ENCODE peak calls at places on chromosome 11, in eight cellular contexts. One of them, this sample, is unnamed.

GRCh38 chr11:104487035-104487775 is 323.3 kb upstream of the PDGFD start:
- DNase-seq in NB4: no peak
- DNase-seq in epithelial cell of esophagus: no peak
- DNase-seq in left ventricle myocardium inferior: no peak
- DNase-seq in OCI-LY7: no peak
- DNase-seq in CD8-positive, alpha-beta T cell: no peak
- DNase-seq in fibroblast of the aortic adventitia: peak; percentile 49
- DNase-seq in heart right ventricle: no peak
- DNase-seq in this sample: no peak

GRCh38 chr11:134481135-134481534 is 69.1 kb upstream of the B3GAT1 start:
- DNase-seq in NB4: no peak
- DNase-seq in epithelial cell of esophagus: no peak
- DNase-seq in left ventricle myocardium inferior: no peak
- DNase-seq in OCI-LY7: no peak
- DNase-seq in CD8-positive, alpha-beta T cell: no peak
- DNase-seq in fibroblast of the aortic adventitia: no peak
- DNase-seq in heart right ventricle: no peak
- DNase-seq in this sample: no peak

GRCh38 chr11:6319879-6320410 is 356 bp downstream of the CAVIN3 start:
- DNase-seq in NB4: no peak
- DNase-seq in epithelial cell of esophagus: peak; percentile 88
- DNase-seq in left ventricle myocardium inferior: peak; percentile 96
- DNase-seq in OCI-LY7: no peak
- DNase-seq in CD8-positive, alpha-beta T cell: no peak
- DNase-seq in fibroblast of the aortic adventitia: peak; percentile 96
- DNase-seq in heart right ventricle: peak; percentile 92
- DNase-seq in this sample: no peak

GRCh38 chr11:43923327-43924111 is 18.9 kb upstream of the C11orf96 start:
- DNase-seq in NB4: no peak
- DNase-seq in epithelial cell of esophagus: peak; percentile 71
- DNase-seq in left ventricle myocardium inferior: peak; percentile 49
- DNase-seq in OCI-LY7: no peak
- DNase-seq in CD8-positive, alpha-beta T cell: no peak
- DNase-seq in fibroblast of the aortic adventitia: peak; percentile 57
- DNase-seq in heart right ventricle: peak; percentile 44
- DNase-seq in this sample: no peak

GRCh38 chr11:130600139-130600538 is 151.7 kb downstream of the ADAMTS15 start:
- DNase-seq in NB4: no peak
- DNase-seq in epithelial cell of esophagus: no peak
- DNase-seq in left ventricle myocardium inferior: no peak
- DNase-seq in OCI-LY7: no peak
- DNase-seq in CD8-positive, alpha-beta T cell: no peak
- DNase-seq in fibroblast of the aortic adventitia: peak; percentile 43
- DNase-seq in heart right ventricle: no peak
- DNase-seq in this sample: no peak

GRCh38 chr11:109303342-109303741 is 118.6 kb upstream of the C11orf87 start:
- DNase-seq in NB4: no peak
- DNase-seq in epithelial cell of esophagus: peak; percentile 52
- DNase-seq in left ventricle myocardium inferior: no peak
- DNase-seq in OCI-LY7: no peak
- DNase-seq in CD8-positive, alpha-beta T cell: no peak
- DNase-seq in fibroblast of the aortic adventitia: no peak
- DNase-seq in heart right ventricle: no peak
- DNase-seq in this sample: no peak

GRCh38 chr11:3056296-3057068 is 741 bp downstream of the CARS1 start:
- DNase-seq in NB4: peak; percentile 68
- DNase-seq in epithelial cell of esophagus: no peak
- DNase-seq in left ventricle myocardium inferior: no peak
- DNase-seq in OCI-LY7: peak; percentile 47
- DNase-seq in CD8-positive, alpha-beta T cell: peak; percentile 24
- DNase-seq in fibroblast of the aortic adventitia: peak; percentile 17
- DNase-seq in heart right ventricle: peak; percentile 31
- DNase-seq in this sample: no peak

GRCh38 chr11:125071831-125072209 is 8.7 kb downstream of the SLC37A2 start:
- DNase-seq in NB4: no peak
- DNase-seq in epithelial cell of esophagus: no peak
- DNase-seq in left ventricle myocardium inferior: no peak
- DNase-seq in OCI-LY7: peak; percentile 12
- DNase-seq in CD8-positive, alpha-beta T cell: no peak
- DNase-seq in fibroblast of the aortic adventitia: no peak
- DNase-seq in heart right ventricle: no peak
- DNase-seq in this sample: no peak

GRCh38 chr11:1351278-1351937 is 38.3 kb upstream of the BRSK2 start:
- DNase-seq in NB4: peak; percentile 46
- DNase-seq in epithelial cell of esophagus: no peak
- DNase-seq in left ventricle myocardium inferior: no peak
- DNase-seq in OCI-LY7: no peak
- DNase-seq in CD8-positive, alpha-beta T cell: no peak
- DNase-seq in fibroblast of the aortic adventitia: no peak
- DNase-seq in heart right ventricle: no peak
- DNase-seq in this sample: no peak

GRCh38 chr11:16843307-16843706 is 104.9 kb downstream of the C11orf58 start:
- DNase-seq in NB4: no peak
- DNase-seq in epithelial cell of esophagus: peak; percentile 47
- DNase-seq in left ventricle myocardium inferior: no peak
- DNase-seq in OCI-LY7: no peak
- DNase-seq in CD8-positive, alpha-beta T cell: no peak
- DNase-seq in fibroblast of the aortic adventitia: no peak
- DNase-seq in heart right ventricle: no peak
- DNase-seq in this sample: no peak

GRCh38 chr11:9330387-9331384 is 16.3 kb upstream of the TMEM41B start:
- DNase-seq in NB4: no peak
- DNase-seq in epithelial cell of esophagus: peak; percentile 41
- DNase-seq in left ventricle myocardium inferior: no peak
- DNase-seq in OCI-LY7: no peak
- DNase-seq in CD8-positive, alpha-beta T cell: no peak
- DNase-seq in fibroblast of the aortic adventitia: peak; percentile 54
- DNase-seq in heart right ventricle: no peak
- DNase-seq in this sample: no peak

GRCh38 chr11:10461276-10461790 is 6.3 kb downstream of the AMPD3 start:
- DNase-seq in NB4: no peak
- DNase-seq in epithelial cell of esophagus: no peak
- DNase-seq in left ventricle myocardium inferior: no peak
- DNase-seq in OCI-LY7: no peak
- DNase-seq in CD8-positive, alpha-beta T cell: no peak
- DNase-seq in fibroblast of the aortic adventitia: no peak
- DNase-seq in heart right ventricle: no peak
- DNase-seq in this sample: no peak

GRCh38 chr11:64226507-64227051 is 505 bp downstream of the NUDT22 start:
- DNase-seq in NB4: peak; percentile 55
- DNase-seq in epithelial cell of esophagus: no peak
- DNase-seq in left ventricle myocardium inferior: peak; percentile 60
- DNase-seq in OCI-LY7: peak; percentile 78
- DNase-seq in CD8-positive, alpha-beta T cell: peak; percentile 61
- DNase-seq in fibroblast of the aortic adventitia: no peak
- DNase-seq in heart right ventricle: peak; percentile 67
- DNase-seq in this sample: no peak

GRCh38 chr11:118592616-118593367 is 14.6 kb upstream of the PHLDB1 start:
- DNase-seq in NB4: no peak
- DNase-seq in epithelial cell of esophagus: no peak
- DNase-seq in left ventricle myocardium inferior: no peak
- DNase-seq in OCI-LY7: no peak
- DNase-seq in CD8-positive, alpha-beta T cell: no peak
- DNase-seq in fibroblast of the aortic adventitia: peak; percentile 40
- DNase-seq in heart right ventricle: no peak
- DNase-seq in this sample: no peak

GRCh38 chr11:119206512-119207299 is 567 bp downstream of the CBL start:
- DNase-seq in NB4: peak; percentile 73
- DNase-seq in epithelial cell of esophagus: peak; percentile 24
- DNase-seq in left ventricle myocardium inferior: peak; percentile 51
- DNase-seq in OCI-LY7: peak; percentile 54
- DNase-seq in CD8-positive, alpha-beta T cell: peak; percentile 52
- DNase-seq in fibroblast of the aortic adventitia: no peak
- DNase-seq in heart right ventricle: peak; percentile 64
- DNase-seq in this sample: no peak

GRCh38 chr11:85076535-85077330 is 550.4 kb downstream of the DLG2 start:
- DNase-seq in NB4: no peak
- DNase-seq in epithelial cell of esophagus: peak; percentile 31
- DNase-seq in left ventricle myocardium inferior: no peak
- DNase-seq in OCI-LY7: no peak
- DNase-seq in CD8-positive, alpha-beta T cell: no peak
- DNase-seq in fibroblast of the aortic adventitia: peak; percentile 67
- DNase-seq in heart right ventricle: no peak
- DNase-seq in this sample: no peak

GRCh38 chr11:75311858-75312288 is 39.6 kb downstream of the ARRB1 start:
- DNase-seq in NB4: no peak
- DNase-seq in epithelial cell of esophagus: no peak
- DNase-seq in left ventricle myocardium inferior: peak; percentile 88
- DNase-seq in OCI-LY7: no peak
- DNase-seq in CD8-positive, alpha-beta T cell: no peak
- DNase-seq in fibroblast of the aortic adventitia: peak; percentile 80
- DNase-seq in heart right ventricle: peak; percentile 83
- DNase-seq in this sample: no peak
- H3K4me3 ChIP-seq in NB4: no peak overlapping the region
- H3K4me3 ChIP-seq in epithelial cell of esophagus: no peak overlapping the region
- H3K4me3 ChIP-seq in left ventricle myocardium inferior: peak overlapping the region; percentile 64
- H3K4me3 ChIP-seq in OCI-LY7: no peak overlapping the region
- H3K4me3 ChIP-seq in CD8-positive, alpha-beta T cell: no peak overlapping the region
- H3K4me3 ChIP-seq in fibroblast of the aortic adventitia: peak overlapping the region; percentile 68
- H3K4me3 ChIP-seq in heart right ventricle: peak overlapping the region; percentile 60
- H3K4me3 ChIP-seq in this sample: no peak overlapping the region

GRCh38 chr11:8192896-8193209 is 24.0 kb upstream of the RIC3 start:
- DNase-seq in NB4: no peak
- DNase-seq in epithelial cell of esophagus: no peak
- DNase-seq in left ventricle myocardium inferior: no peak
- DNase-seq in OCI-LY7: no peak
- DNase-seq in CD8-positive, alpha-beta T cell: no peak
- DNase-seq in fibroblast of the aortic adventitia: no peak
- DNase-seq in heart right ventricle: no peak
- DNase-seq in this sample: no peak
- TF ChIP-seq CTCF in NB4: no peak
- TF ChIP-seq CTCF in epithelial cell of esophagus: no peak
- TF ChIP-seq CTCF in left ventricle myocardium inferior: no peak
- TF ChIP-seq CTCF in OCI-LY7: no peak
- TF ChIP-seq CTCF in CD8-positive, alpha-beta T cell: peak; percentile 31
- TF ChIP-seq CTCF in fibroblast of the aortic adventitia: no peak
- TF ChIP-seq CTCF in heart right ventricle: no peak
- TF ChIP-seq CTCF in this sample: no peak

DNA sequence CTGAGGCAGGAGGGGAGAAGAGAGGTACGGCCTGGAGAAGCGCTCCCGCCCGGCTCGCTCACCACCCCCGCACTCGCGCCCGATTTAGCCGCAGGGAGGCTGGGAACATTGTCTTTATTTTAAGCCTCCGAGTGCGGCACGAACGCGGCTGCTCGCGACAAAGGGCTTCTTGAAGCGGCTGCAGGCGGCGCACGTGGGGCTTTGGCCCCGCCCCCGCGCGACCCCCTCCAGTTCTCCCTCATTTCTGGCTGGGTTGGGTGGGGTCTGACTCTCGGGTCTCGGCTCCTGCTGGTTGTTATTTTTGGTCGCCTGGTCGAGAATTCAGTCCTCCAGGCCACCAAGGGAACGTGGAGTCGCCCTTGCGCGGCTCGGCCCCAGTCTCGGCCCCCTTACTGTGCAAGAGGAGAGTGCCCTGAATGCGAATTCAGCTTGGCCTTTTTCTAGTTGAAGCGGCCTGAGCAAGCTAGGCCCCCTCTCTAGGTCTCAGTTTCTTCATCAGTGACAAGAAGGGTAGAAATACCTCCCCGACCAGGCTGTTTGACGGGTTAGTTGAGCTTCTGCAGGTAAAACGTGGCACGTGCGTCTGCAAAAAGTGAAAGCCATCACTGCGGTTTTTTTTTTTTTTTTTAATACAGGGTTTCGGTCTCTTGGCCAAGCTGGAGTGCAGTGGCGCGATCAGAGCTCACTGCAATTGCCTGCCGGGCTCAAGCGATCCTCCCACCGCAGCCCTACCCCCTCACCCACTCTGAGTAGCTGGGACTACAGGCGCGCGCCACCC is 2.7 kb upstream of the CHRM1 start:
- DNase-seq in NB4: no peak
- DNase-seq in epithelial cell of esophagus: peak; percentile 36
- DNase-seq in left ventricle myocardium inferior: no peak
- DNase-seq in OCI-LY7: peak; percentile 27
- DNase-seq in CD8-positive, alpha-beta T cell: no peak
- DNase-seq in fibroblast of the aortic adventitia: no peak
- DNase-seq in heart right ventricle: no peak
- DNase-seq in this sample: peak; percentile 33
- H3K4me3 ChIP-seq in NB4: no peak overlapping the region
- H3K4me3 ChIP-seq in epithelial cell of esophagus: peak overlapping the region; percentile 15
- H3K4me3 ChIP-seq in left ventricle myocardium inferior: peak overlapping the region; percentile 54
- H3K4me3 ChIP-seq in OCI-LY7: no peak overlapping the region
- H3K4me3 ChIP-seq in CD8-positive, alpha-beta T cell: peak overlapping the region; percentile 86
- H3K4me3 ChIP-seq in fibroblast of the aortic adventitia: peak overlapping the region; percentile 22
- H3K4me3 ChIP-seq in heart right ventricle: peak overlapping the region; percentile 32
- H3K4me3 ChIP-seq in this sample: no peak overlapping the region

GRCh38 chr11:96459751-96460150 is 69.9 kb downstream of the JRKL start:
- DNase-seq in NB4: no peak
- DNase-seq in epithelial cell of esophagus: no peak
- DNase-seq in left ventricle myocardium inferior: no peak
- DNase-seq in OCI-LY7: no peak
- DNase-seq in CD8-positive, alpha-beta T cell: no peak
- DNase-seq in fibroblast of the aortic adventitia: no peak
- DNase-seq in heart right ventricle: no peak
- DNase-seq in this sample: no peak

GRCh38 chr11:96470521-96470920 is 80.7 kb downstream of the JRKL start:
- DNase-seq in NB4: no peak
- DNase-seq in epithelial cell of esophagus: no peak
- DNase-seq in left ventricle myocardium inferior: no peak
- DNase-seq in OCI-LY7: no peak
- DNase-seq in CD8-positive, alpha-beta T cell: no peak
- DNase-seq in fibroblast of the aortic adventitia: no peak
- DNase-seq in heart right ventricle: no peak
- DNase-seq in this sample: no peak

GRCh38 chr11:96466607-96467006 is 76.8 kb downstream of the JRKL start:
- DNase-seq in NB4: no peak
- DNase-seq in epithelial cell of esophagus: no peak
- DNase-seq in left ventricle myocardium inferior: no peak
- DNase-seq in OCI-LY7: no peak
- DNase-seq in CD8-positive, alpha-beta T cell: no peak
- DNase-seq in fibroblast of the aortic adventitia: no peak
- DNase-seq in heart right ventricle: no peak
- DNase-seq in this sample: no peak

GRCh38 chr11:96465537-96465936 is 75.7 kb downstream of the JRKL start:
- DNase-seq in NB4: no peak
- DNase-seq in epithelial cell of esophagus: peak; percentile 20
- DNase-seq in left ventricle myocardium inferior: peak; percentile 24
- DNase-seq in OCI-LY7: no peak
- DNase-seq in CD8-positive, alpha-beta T cell: no peak
- DNase-seq in fibroblast of the aortic adventitia: no peak
- DNase-seq in heart right ventricle: no peak
- DNase-seq in this sample: no peak

DNA sequence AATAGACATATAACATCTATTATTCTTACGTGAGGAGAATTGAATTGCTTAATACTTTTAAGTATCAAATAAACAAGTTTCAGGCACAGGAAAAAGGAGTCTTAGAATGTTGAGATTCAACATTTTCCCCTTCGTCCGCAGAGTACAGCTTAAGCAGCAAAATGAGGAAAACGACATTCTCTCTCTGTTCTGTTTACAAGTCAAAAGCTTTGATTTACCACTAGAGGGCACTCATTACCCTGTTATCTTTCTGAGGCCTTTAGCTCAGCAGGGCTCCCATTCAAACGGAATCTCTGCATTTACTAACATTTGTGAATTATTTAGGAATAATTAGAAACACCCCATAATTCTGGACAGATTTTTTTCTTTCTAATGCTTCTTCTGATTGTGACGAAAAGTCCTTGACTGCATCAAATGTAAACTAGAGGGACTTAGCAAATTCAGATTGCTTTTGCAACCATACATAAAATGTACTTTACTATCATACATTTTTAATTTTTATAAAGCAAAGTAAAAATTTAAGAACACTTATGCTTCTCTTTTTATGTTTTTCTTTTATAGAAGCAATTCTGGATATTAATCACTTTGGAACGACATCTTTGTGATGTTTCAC is 75.0 kb downstream of the JRKL start:
- DNase-seq in NB4: peak; percentile 80
- DNase-seq in epithelial cell of esophagus: peak; percentile 77
- DNase-seq in left ventricle myocardium inferior: no peak
- DNase-seq in OCI-LY7: peak; percentile 77
- DNase-seq in CD8-positive, alpha-beta T cell: no peak
- DNase-seq in fibroblast of the aortic adventitia: peak; percentile 84
- DNase-seq in heart right ventricle: no peak
- DNase-seq in this sample: peak; percentile 24
- TF ChIP-seq CTCF in NB4: peak; percentile 65
- TF ChIP-seq CTCF in epithelial cell of esophagus: peak; percentile 69
- TF ChIP-seq CTCF in left ventricle myocardium inferior: peak; percentile 85
- TF ChIP-seq CTCF in OCI-LY7: peak; percentile 93
- TF ChIP-seq CTCF in CD8-positive, alpha-beta T cell: peak; percentile 83
- TF ChIP-seq CTCF in fibroblast of the aortic adventitia: peak; percentile 69
- TF ChIP-seq CTCF in heart right ventricle: peak; percentile 79
- TF ChIP-seq CTCF in this sample: peak; percentile 69

This sample was measured in GM12864.